ENCODE peak calls at places on chromosomes 2 and 18, in ten cellular contexts. G is hippocampal formation; H is DND-41; C is fibroblast of lung; K is activated CD4-positive, alpha-beta T cell treated with anti-CD3 and anti-CD28 coated beads, Interleukin-2, amount 50 U/mL, for 1 hour; Q is MCF 10A; Y is ecto neural progenitor cell; D is activated CD8-positive, alpha-beta memory T cell treated with anti-CD3 and anti-CD28 coated beads, Interleukin-2, amount 50 U/mL, for 4 hours; T is NCI-H2029; W is Right ventricle myocardium inferior. R is an unnamed sample.

GRCh38 chr2:102943251-102943650 is 181.4 kb downstream of the TMEM182 start:
- DNase-seq in G (no peak), H (no peak), C (no peak), K (no peak), Q (no peak), Y (no peak), D (no peak), T (no peak), W (no peak), R (no peak)

GRCh38 chr2:195995499-195995898 is 73.1 kb downstream of the DNAH7 start:
- DNase-seq in G (no peak), H (peak; percentile 48), C (no peak), K (no peak), Q (no peak), Y (no peak), D (no peak), T (no peak), W (no peak), R (no peak)

GRCh38 chr2:3094999-3095958 is 282.3 kb downstream of the EIPR1 start:
- DNase-seq in G (no peak), H (no peak), C (no peak), K (no peak), Q (no peak), Y (peak; percentile 44), D (no peak), T (no peak), W (no peak), R (no peak)

GRCh38 chr2:207504513-207505171 is 25.1 kb upstream of the CREB1 start:
- DNase-seq in G (peak; percentile 36), H (no peak), C (peak; percentile 96), K (no peak), Q (no peak), Y (peak; percentile 70), D (no peak), T (no peak), W (no peak), R (no peak)

GRCh38 chr2:236114959-236115358 is 53.2 kb downstream of the GBX2 start:
- DNase-seq in G (no peak), H (no peak), C (no peak), K (no peak), Q (no peak), Y (no peak), D (no peak), T (no peak), W (no peak), R (no peak)

GRCh38 chr2:88739985-88740600 is 48.6 kb downstream of the RPIA start:
- DNase-seq in G (peak; percentile 43), H (peak; percentile 76), C (peak; percentile 42), K (peak; percentile 70), Q (peak; percentile 75), Y (peak; percentile 64), D (peak; percentile 72), T (peak; percentile 30), W (no peak), R (peak; percentile 50)

GRCh38 chr18:8726281-8726680 is 20.9 kb downstream of the MTCL1 start:
- DNase-seq in G (no peak), H (no peak), C (no peak), K (no peak), Q (no peak), Y (no peak), D (no peak), T (no peak), W (no peak), R (no peak)

GRCh38 chr2:175430236-175430635 is 248.7 kb upstream of the ATP5MC3 start:
- DNase-seq in G (no peak), H (no peak), C (no peak), K (no peak), Q (no peak), Y (no peak), D (no peak), T (no peak), W (no peak), R (no peak)

GRCh38 chr2:239014458-239014857 is 166.6 kb downstream of the TWIST2 start:
- DNase-seq in G (no peak), H (no peak), C (no peak), K (no peak), Q (no peak), Y (no peak), D (peak; percentile 3), T (no peak), W (peak; percentile 37), R (no peak)

GRCh38 chr2:240459401-240460242 is 24.2 kb downstream of the GPC1 start:
- DNase-seq in G (no peak), H (no peak), C (no peak), K (no peak), Q (no peak), Y (no peak), D (peak; percentile 13), T (no peak), W (peak; percentile 50), R (no peak)

GRCh38 chr2:143581989-143582719 is 452.9 kb downstream of the ARHGAP15 start:
- DNase-seq in G (peak; percentile 20), H (no peak), C (no peak), K (no peak), Q (peak; percentile 5), Y (no peak), D (no peak), T (no peak), W (no peak), R (peak; percentile 4)

GRCh38 chr18:8763611-8764010 is 58.3 kb downstream of the MTCL1 start:
- DNase-seq in G (no peak), H (no peak), C (peak; percentile 29), K (no peak), Q (no peak), Y (no peak), D (no peak), T (no peak), W (no peak), R (no peak)

R was measured in substantia nigra.